ENCODE peak calls at places on chromosomes 1 and 21, in seven cellular contexts. One of them, this sample, is unnamed. For H3K4me1, the result is how much of the 10 kb centered on the place peaks cover.

GRCh38 chr1:145846191-145846590 is 761 bp downstream of the NUDT17 start:
- DNase-seq in psoas muscle: no peak
- DNase-seq in ovary: no peak
- DNase-seq in effector memory CD4-positive, alpha-beta T cell: no peak
- DNase-seq in aorta: no peak
- DNase-seq in right atrium auricular region: no peak
- DNase-seq in cardiac muscle cell: peak
- DNase-seq in this sample: no peak

GRCh38 chr1:8116892-8117262 is 90.8 kb upstream of the ERRFI1 start:
- DNase-seq in psoas muscle: peak
- DNase-seq in effector memory CD4-positive, alpha-beta T cell: no peak
- DNase-seq in ovary: peak
- DNase-seq in right atrium auricular region: peak
- DNase-seq in cardiac muscle cell: no peak
- DNase-seq in aorta: peak
- DNase-seq in this sample: peak

GRCh38 chr1:98991127-98992003 is 13.3 kb downstream of the PLPPR5 start:
- DNase-seq in right atrium auricular region: no peak
- DNase-seq in effector memory CD4-positive, alpha-beta T cell: no peak
- DNase-seq in cardiac muscle cell: peak
- DNase-seq in aorta: no peak
- DNase-seq in psoas muscle: no peak
- DNase-seq in ovary: no peak
- DNase-seq in this sample: no peak

GRCh38 chr1:73948021-73948420 is 250.0 kb downstream of the LRRIQ3 start:
- DNase-seq in ovary: no peak
- DNase-seq in right atrium auricular region: no peak
- DNase-seq in aorta: no peak
- DNase-seq in cardiac muscle cell: no peak
- DNase-seq in effector memory CD4-positive, alpha-beta T cell: no peak
- DNase-seq in psoas muscle: no peak
- DNase-seq in this sample: no peak

GRCh38 chr1:18557621-18558465 is 72.8 kb upstream of the PAX7 start:
- DNase-seq in cardiac muscle cell: peak
- DNase-seq in ovary: no peak
- DNase-seq in aorta: no peak
- DNase-seq in effector memory CD4-positive, alpha-beta T cell: no peak
- DNase-seq in right atrium auricular region: no peak
- DNase-seq in psoas muscle: no peak
- DNase-seq in this sample: peak

GRCh38 chr21:42880352-42880751 is 1.0 kb upstream of the WDR4 start:
- DNase-seq in cardiac muscle cell: no peak
- DNase-seq in psoas muscle: no peak
- DNase-seq in aorta: no peak
- DNase-seq in right atrium auricular region: no peak
- DNase-seq in effector memory CD4-positive, alpha-beta T cell: no peak
- DNase-seq in ovary: no peak
- DNase-seq in this sample: no peak

GRCh38 chr21:25903599-25903998 is 168.8 kb downstream of the GABPA start:
- DNase-seq in right atrium auricular region: no peak
- DNase-seq in ovary: no peak
- DNase-seq in aorta: no peak
- DNase-seq in psoas muscle: no peak
- DNase-seq in cardiac muscle cell: no peak
- DNase-seq in effector memory CD4-positive, alpha-beta T cell: no peak
- DNase-seq in this sample: no peak

GRCh38 chr1:184696403-184696802 is 58.3 kb downstream of the EDEM3 start:
- DNase-seq in right atrium auricular region: no peak
- DNase-seq in ovary: no peak
- DNase-seq in cardiac muscle cell: no peak
- DNase-seq in psoas muscle: no peak
- DNase-seq in effector memory CD4-positive, alpha-beta T cell: no peak
- DNase-seq in aorta: no peak
- DNase-seq in this sample: no peak

GRCh38 chr1:52574594-52574993 is 21.7 kb upstream of the TUT4 start:
- DNase-seq in aorta: no peak
- DNase-seq in psoas muscle: no peak
- DNase-seq in ovary: no peak
- DNase-seq in right atrium auricular region: no peak
- DNase-seq in cardiac muscle cell: no peak
- DNase-seq in effector memory CD4-positive, alpha-beta T cell: no peak
- DNase-seq in this sample: no peak

GRCh38 chr1:54888080-54888733 is 1.2 kb upstream of the DHCR24 start:
- DNase-seq in right atrium auricular region: no peak
- DNase-seq in psoas muscle: no peak
- DNase-seq in effector memory CD4-positive, alpha-beta T cell: no peak
- DNase-seq in ovary: no peak
- DNase-seq in cardiac muscle cell: no peak
- DNase-seq in aorta: no peak
- DNase-seq in this sample: no peak

GRCh38 chr1:917466-918091 is 6.1 kb upstream of the SAMD11 start:
- DNase-seq in aorta: peak
- DNase-seq in ovary: no peak
- DNase-seq in effector memory CD4-positive, alpha-beta T cell: no peak
- DNase-seq in cardiac muscle cell: no peak
- DNase-seq in right atrium auricular region: no peak
- DNase-seq in psoas muscle: peak
- DNase-seq in this sample: no peak

GRCh38 chr1:204192589-204193352 is 3.5 kb downstream of the KISS1 start:
- DNase-seq in effector memory CD4-positive, alpha-beta T cell: no peak
- DNase-seq in cardiac muscle cell: no peak
- DNase-seq in ovary: no peak
- DNase-seq in right atrium auricular region: no peak
- DNase-seq in aorta: no peak
- DNase-seq in psoas muscle: no peak
- DNase-seq in this sample: no peak

GRCh38 chr21:16573581-16573980 is 843.8 kb downstream of the USP25 start:
- DNase-seq in cardiac muscle cell: no peak
- DNase-seq in right atrium auricular region: no peak
- DNase-seq in psoas muscle: no peak
- DNase-seq in aorta: no peak
- DNase-seq in ovary: no peak
- DNase-seq in effector memory CD4-positive, alpha-beta T cell: no peak
- DNase-seq in this sample: no peak

GRCh38 chr1:114033219-114033706 is 54.0 kb downstream of the OLFML3 start:
- DNase-seq in right atrium auricular region: no peak
- DNase-seq in effector memory CD4-positive, alpha-beta T cell: no peak
- DNase-seq in cardiac muscle cell: peak
- DNase-seq in aorta: no peak
- DNase-seq in psoas muscle: no peak
- DNase-seq in ovary: no peak
- DNase-seq in this sample: no peak

GRCh38 chr1:58201492-58202106 is 344.9 kb downstream of the OMA1 start:
- DNase-seq in right atrium auricular region: no peak
- DNase-seq in ovary: no peak
- DNase-seq in cardiac muscle cell: no peak
- DNase-seq in psoas muscle: no peak
- DNase-seq in effector memory CD4-positive, alpha-beta T cell: no peak
- DNase-seq in aorta: no peak
- DNase-seq in this sample: no peak

GRCh38 chr1:65539272-65540131 is 119.0 kb downstream of the LEPR start:
- DNase-seq in ovary: no peak
- DNase-seq in aorta: no peak
- DNase-seq in right atrium auricular region: no peak
- DNase-seq in effector memory CD4-positive, alpha-beta T cell: no peak
- DNase-seq in cardiac muscle cell: no peak
- DNase-seq in psoas muscle: no peak
- DNase-seq in this sample: no peak

GRCh38 chr21:42538479-42539275 is 25.0 kb downstream of the SLC37A1 start:
- DNase-seq in psoas muscle: no peak
- DNase-seq in ovary: no peak
- DNase-seq in aorta: peak
- DNase-seq in effector memory CD4-positive, alpha-beta T cell: no peak
- DNase-seq in cardiac muscle cell: no peak
- DNase-seq in right atrium auricular region: no peak
- DNase-seq in this sample: no peak

GRCh38 chr1:4616831-4617465 is 37.5 kb upstream of the AJAP1 start:
- DNase-seq in psoas muscle: peak
- DNase-seq in ovary: no peak
- DNase-seq in effector memory CD4-positive, alpha-beta T cell: no peak
- DNase-seq in right atrium auricular region: no peak
- DNase-seq in cardiac muscle cell: no peak
- DNase-seq in aorta: peak
- DNase-seq in this sample: no peak

DNA sequence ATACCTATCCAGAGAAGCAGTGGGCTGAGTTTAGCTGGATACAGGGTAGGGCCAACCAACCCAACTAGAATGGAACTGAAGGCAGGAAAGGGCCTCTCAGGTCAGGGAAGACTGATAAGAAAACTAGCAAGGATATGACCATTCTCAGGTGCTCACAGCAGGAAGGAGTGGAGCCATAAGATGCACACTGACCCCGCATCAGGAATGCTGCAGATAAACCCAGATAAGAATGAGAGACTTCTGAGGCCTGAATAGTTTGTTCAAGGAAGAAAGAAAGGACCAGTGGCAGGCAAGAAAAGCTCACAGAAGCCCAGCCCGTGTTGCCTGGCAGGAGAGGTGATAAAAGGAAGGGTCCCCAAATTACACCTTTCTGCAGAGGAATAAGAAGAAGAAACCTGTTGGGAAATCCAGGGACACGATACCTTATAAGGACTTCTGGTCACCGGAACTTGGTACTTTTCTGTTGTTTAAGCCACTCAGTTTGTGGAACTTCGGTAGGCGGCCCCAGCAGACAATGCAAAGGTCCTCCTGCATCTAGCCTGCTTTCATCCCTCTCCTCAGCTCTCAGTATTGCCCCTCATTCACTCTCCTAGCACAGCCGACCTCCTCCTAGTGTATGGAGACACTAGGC is 58.9 kb downstream of the ATP1A1 start:
- DNase-seq in right atrium auricular region: no peak
- DNase-seq in cardiac muscle cell: no peak
- DNase-seq in psoas muscle: no peak
- DNase-seq in ovary: no peak
- DNase-seq in effector memory CD4-positive, alpha-beta T cell: no peak
- DNase-seq in aorta: no peak
- DNase-seq in this sample: no peak
- H3K27ac ChIP-seq in right atrium auricular region: no peak
- H3K27ac ChIP-seq in cardiac muscle cell: peak
- H3K27ac ChIP-seq in psoas muscle: no peak
- H3K27ac ChIP-seq in ovary: no peak
- H3K27ac ChIP-seq in effector memory CD4-positive, alpha-beta T cell: no peak
- H3K27ac ChIP-seq in aorta: no peak
- H3K27ac ChIP-seq in this sample: peak

GRCh38 chr1:147618077-147618569 is 52.2 kb downstream of the ACP6 start:
- DNase-seq in cardiac muscle cell: no peak
- DNase-seq in psoas muscle: no peak
- DNase-seq in ovary: no peak
- DNase-seq in right atrium auricular region: no peak
- DNase-seq in effector memory CD4-positive, alpha-beta T cell: peak
- DNase-seq in aorta: no peak
- DNase-seq in this sample: no peak
- H3K4me3 ChIP-seq in cardiac muscle cell: no peak
- H3K4me3 ChIP-seq in psoas muscle: peak
- H3K4me3 ChIP-seq in ovary: no peak
- H3K4me3 ChIP-seq in right atrium auricular region: no peak
- H3K4me3 ChIP-seq in effector memory CD4-positive, alpha-beta T cell: no peak
- H3K4me3 ChIP-seq in aorta: no peak
- H3K4me3 ChIP-seq in this sample: no peak

GRCh38 chr21:31912501-31912900 is 39.7 kb downstream of the HUNK start:
- DNase-seq in aorta: no peak
- DNase-seq in psoas muscle: no peak
- DNase-seq in effector memory CD4-positive, alpha-beta T cell: no peak
- DNase-seq in cardiac muscle cell: no peak
- DNase-seq in right atrium auricular region: no peak
- DNase-seq in ovary: no peak
- DNase-seq in this sample: no peak

GRCh38 chr21:31917108-31917507 is 44.3 kb downstream of the HUNK start:
- DNase-seq in right atrium auricular region: no peak
- DNase-seq in cardiac muscle cell: no peak
- DNase-seq in effector memory CD4-positive, alpha-beta T cell: no peak
- DNase-seq in aorta: no peak
- DNase-seq in psoas muscle: no peak
- DNase-seq in ovary: no peak
- DNase-seq in this sample: no peak

GRCh38 chr21:31913191-31913608 is 40.4 kb downstream of the HUNK start:
- DNase-seq in aorta: no peak
- DNase-seq in right atrium auricular region: no peak
- DNase-seq in effector memory CD4-positive, alpha-beta T cell: no peak
- DNase-seq in psoas muscle: no peak
- DNase-seq in cardiac muscle cell: peak
- DNase-seq in ovary: no peak
- DNase-seq in this sample: no peak

GRCh38 chr21:31915566-31915965 is 42.7 kb downstream of the HUNK start:
- DNase-seq in cardiac muscle cell: no peak
- DNase-seq in right atrium auricular region: no peak
- DNase-seq in aorta: no peak
- DNase-seq in ovary: no peak
- DNase-seq in psoas muscle: no peak
- DNase-seq in effector memory CD4-positive, alpha-beta T cell: no peak
- DNase-seq in this sample: no peak

DNA sequence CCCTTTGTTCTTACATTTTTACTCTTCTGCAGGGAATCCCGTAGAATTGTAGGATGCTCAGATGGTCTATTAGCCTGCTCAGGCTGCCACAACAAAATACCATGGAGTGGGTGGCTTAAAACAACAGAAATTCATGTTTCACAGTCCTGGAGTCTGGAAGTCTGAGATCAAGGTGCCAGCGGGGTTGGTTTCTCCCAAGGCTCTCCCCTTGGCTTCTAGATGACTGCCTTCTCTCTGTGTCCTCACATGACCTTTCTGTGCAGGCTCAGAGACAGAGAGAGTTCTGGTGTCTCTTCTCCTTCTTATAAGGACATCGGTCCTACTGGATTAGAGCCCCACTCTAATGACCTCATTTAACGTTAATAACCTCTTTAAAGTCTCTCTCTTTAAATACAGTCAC is 41.7 kb downstream of the HUNK start:
- DNase-seq in right atrium auricular region: no peak
- DNase-seq in ovary: no peak
- DNase-seq in effector memory CD4-positive, alpha-beta T cell: no peak
- DNase-seq in aorta: no peak
- DNase-seq in cardiac muscle cell: no peak
- DNase-seq in psoas muscle: no peak
- DNase-seq in this sample: no peak
- H3K4me1 ChIP-seq in right atrium auricular region: under half
- H3K4me1 ChIP-seq in ovary: under half
- H3K4me1 ChIP-seq in effector memory CD4-positive, alpha-beta T cell: under half
- H3K4me1 ChIP-seq in aorta: under half
- H3K4me1 ChIP-seq in cardiac muscle cell: under half
- H3K4me1 ChIP-seq in psoas muscle: under half
- H3K4me1 ChIP-seq in this sample: under half

DNA sequence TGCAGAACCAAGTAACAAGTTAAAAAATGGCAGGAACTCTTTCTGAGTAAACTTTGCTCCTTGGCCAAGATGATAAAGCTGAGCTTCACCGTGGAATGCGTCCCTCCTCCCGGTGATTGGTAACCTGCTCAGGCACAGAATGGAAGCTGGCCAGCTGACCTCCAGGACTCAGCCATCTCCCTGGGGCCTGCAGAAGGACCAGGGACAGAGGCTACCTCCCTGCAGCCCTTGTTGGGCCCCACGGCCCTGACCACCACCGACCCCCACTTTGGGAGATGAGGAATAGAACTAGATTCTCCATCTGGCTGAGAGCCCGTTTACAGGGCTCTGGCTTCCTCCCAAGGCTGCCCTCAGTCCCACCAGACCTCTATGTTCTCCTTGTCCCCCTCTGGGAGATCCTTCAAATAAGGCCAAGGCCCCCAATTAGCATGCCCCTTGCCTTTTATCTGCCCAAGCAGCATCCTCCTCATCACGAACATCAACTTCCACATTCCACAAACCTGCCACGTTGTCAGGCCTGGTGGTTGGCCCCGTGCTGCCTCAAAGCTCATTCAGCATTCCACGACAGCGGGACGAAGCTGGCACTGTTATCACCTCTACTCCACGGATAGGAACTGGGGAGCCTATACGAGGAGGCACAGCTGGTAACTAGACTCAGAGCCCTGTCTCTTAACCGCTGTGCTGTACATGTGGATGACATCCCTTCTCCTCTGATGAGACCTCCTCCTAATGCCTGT is 74.1 kb downstream of the CD34 start:
- DNase-seq in effector memory CD4-positive, alpha-beta T cell: no peak
- DNase-seq in aorta: no peak
- DNase-seq in cardiac muscle cell: no peak
- DNase-seq in right atrium auricular region: no peak
- DNase-seq in ovary: no peak
- DNase-seq in psoas muscle: no peak
- DNase-seq in this sample: no peak
- H3K27ac ChIP-seq in effector memory CD4-positive, alpha-beta T cell: peak
- H3K27ac ChIP-seq in aorta: no peak
- H3K27ac ChIP-seq in cardiac muscle cell: no peak
- H3K27ac ChIP-seq in right atrium auricular region: peak
- H3K27ac ChIP-seq in ovary: peak
- H3K27ac ChIP-seq in psoas muscle: peak
- H3K27ac ChIP-seq in this sample: peak

This sample was measured in testis.